ENCODE peak calls at places on chromosome 3, in six cellular contexts. T, E, Q, X, F and O are unnamed samples.

GRCh38 chr3:51375136-51375535 is 10.0 kb upstream of the MANF start:
- DNase-seq in X (no peak), T (no peak), Q (no peak), E (no peak), F (no peak), O (no peak)

GRCh38 chr3:99626415-99626788 is 12.0 kb upstream of the COL8A1 start:
- DNase-seq in Q (no peak), X (no peak), F (no peak), T (no peak), E (no peak), O (no peak)

GRCh38 chr3:169072494-169072893 is 591.0 kb downstream of the MECOM start:
- DNase-seq in Q (no peak), F (no peak), E (no peak), X (no peak), T (peak), O (no peak)

GRCh38 chr3:61875073-61875472 is 313.7 kb downstream of the PTPRG start:
- DNase-seq in E (no peak), T (peak), X (peak), Q (no peak), F (no peak), O (no peak)

GRCh38 chr3:76352069-76352847 is 566.9 kb upstream of the ZNF717 start:
- DNase-seq in X (peak), F (no peak), T (peak), E (no peak), Q (no peak), O (no peak)

GRCh38 chr3:140753865-140754754 is 76.2 kb downstream of the TRIM42 start:
- DNase-seq in Q (no peak), X (no peak), F (no peak), T (no peak), E (no peak), O (no peak)

GRCh38 chr3:38004415-38005075 is 14.0 kb downstream of the VILL start:
- DNase-seq in E (peak), Q (no peak), T (peak), F (no peak), X (peak), O (peak)

GRCh38 chr3:160755776-160756304 is at the start of gene PPM1L:
- DNase-seq in T (peak), E (no peak), F (no peak), Q (peak), X (peak), O (peak)

GRCh38 chr3:175941352-175941751 is 1082.2 kb downstream of the NAALADL2 start:
- DNase-seq in Q (no peak), X (no peak), F (no peak), T (no peak), E (peak), O (peak)

GRCh38 chr3:50532062-50532705 is 28.8 kb upstream of the CACNA2D2 start:
- DNase-seq in E (no peak), Q (no peak), X (no peak), T (no peak), F (no peak), O (peak)

GRCh38 chr3:98188553-98188952 is 22.1 kb downstream of the OR5H15 start:
- DNase-seq in Q (no peak), X (peak), F (no peak), E (peak), T (no peak), O (no peak)

GRCh38 chr3:52385157-52385556 is 59.7 kb downstream of the SEMA3G start:
- DNase-seq in X (peak), E (peak), T (peak), Q (peak), F (peak), O (no peak)

GRCh38 chr3:30231277-30232141 is 374.9 kb upstream of the TGFBR2 start:
- DNase-seq in F (no peak), T (peak), E (no peak), Q (no peak), X (peak), O (no peak)

GRCh38 chr3:138688871-138689299 is 80.3 kb downstream of the FAIM start:
- DNase-seq in F (no peak), Q (no peak), T (no peak), X (no peak), E (no peak), O (no peak)

GRCh38 chr3:190339130-190339529 is 16.9 kb upstream of the CLDN1 start:
- DNase-seq in Q (no peak), E (no peak), X (peak), F (no peak), T (peak), O (no peak)

GRCh38 chr3:142501004-142501926 is 53.4 kb upstream of the XRN1 start:
- DNase-seq in F (no peak), Q (no peak), E (no peak), X (peak), T (peak), O (peak)

GRCh38 chr3:125128861-125129501 is 73.2 kb upstream of the HEG1 start:
- DNase-seq in Q (no peak), T (peak), X (peak), F (no peak), E (no peak), O (peak)

GRCh38 chr3:9146367-9147071 is 102.9 kb downstream of the SRGAP3 start:
- DNase-seq in E (no peak), T (no peak), F (no peak), Q (no peak), X (no peak), O (no peak)

GRCh38 chr3:47715928-47716327 is 65.8 kb downstream of the SMARCC1 start:
- DNase-seq in X (peak), F (no peak), E (no peak), Q (no peak), T (peak), O (no peak)

GRCh38 chr3:66693461-66693912 is 192.7 kb upstream of the LRIG1 start:
- DNase-seq in T (peak), Q (no peak), F (no peak), X (no peak), E (no peak), O (no peak)

GRCh38 chr3:142152349-142152748 is 3.0 kb upstream of the TFDP2 start:
- DNase-seq in T (no peak), F (no peak), Q (no peak), X (no peak), E (peak), O (no peak)

GRCh38 chr3:150077581-150078247 is 107.0 kb upstream of the PFN2 start:
- DNase-seq in E (no peak), T (peak), F (no peak), Q (no peak), X (no peak), O (no peak)

GRCh38 chr3:142445816-142446254 is 2.0 kb downstream of the XRN1 start:
- DNase-seq in T (peak), F (no peak), Q (no peak), X (peak), E (no peak), O (no peak)

GRCh38 chr3:160448845-160449659 is 534 bp downstream of the TRIM59 start:
- DNase-seq in X (peak), T (peak), Q (peak), F (no peak), E (no peak), O (no peak)

GRCh38 chr3:115190747-115191146 is 43.7 kb upstream of the ZBTB20 start:
- DNase-seq in F (no peak), Q (no peak), E (no peak), T (no peak), X (no peak), O (no peak)

GRCh38 chr3:175411405-175411804 is 552.3 kb downstream of the NAALADL2 start:
- DNase-seq in T (peak), Q (no peak), E (no peak), F (no peak), X (no peak), O (no peak)

GRCh38 chr3:183122257-183122932 is 23.1 kb upstream of the MCCC1 start:
- DNase-seq in E (no peak), Q (no peak), T (peak), X (peak), F (no peak), O (no peak)

GRCh38 chr3:108106449-108106848 is 15.6 kb upstream of the CD47 start:
- DNase-seq in E (no peak), Q (no peak), F (no peak), X (no peak), T (no peak), O (no peak)

GRCh38 chr3:124559650-124560405 is 170.4 kb upstream of the UMPS start:
- DNase-seq in T (peak), Q (peak), F (no peak), E (peak), X (peak), O (peak)

GRCh38 chr3:187736418-187736871 is 8.8 kb downstream of the BCL6 start:
- DNase-seq in T (peak), X (peak), F (no peak), Q (no peak), E (no peak), O (peak)

GRCh38 chr3:89859738-89860137 is 752.3 kb downstream of the EPHA3 start:
- DNase-seq in X (no peak), E (no peak), T (no peak), Q (no peak), F (no peak), O (no peak)
- H2BK120ac ChIP-seq in X (no peak), E (no peak), T (no peak), Q (no peak), F (no peak), O (no peak)

DNA sequence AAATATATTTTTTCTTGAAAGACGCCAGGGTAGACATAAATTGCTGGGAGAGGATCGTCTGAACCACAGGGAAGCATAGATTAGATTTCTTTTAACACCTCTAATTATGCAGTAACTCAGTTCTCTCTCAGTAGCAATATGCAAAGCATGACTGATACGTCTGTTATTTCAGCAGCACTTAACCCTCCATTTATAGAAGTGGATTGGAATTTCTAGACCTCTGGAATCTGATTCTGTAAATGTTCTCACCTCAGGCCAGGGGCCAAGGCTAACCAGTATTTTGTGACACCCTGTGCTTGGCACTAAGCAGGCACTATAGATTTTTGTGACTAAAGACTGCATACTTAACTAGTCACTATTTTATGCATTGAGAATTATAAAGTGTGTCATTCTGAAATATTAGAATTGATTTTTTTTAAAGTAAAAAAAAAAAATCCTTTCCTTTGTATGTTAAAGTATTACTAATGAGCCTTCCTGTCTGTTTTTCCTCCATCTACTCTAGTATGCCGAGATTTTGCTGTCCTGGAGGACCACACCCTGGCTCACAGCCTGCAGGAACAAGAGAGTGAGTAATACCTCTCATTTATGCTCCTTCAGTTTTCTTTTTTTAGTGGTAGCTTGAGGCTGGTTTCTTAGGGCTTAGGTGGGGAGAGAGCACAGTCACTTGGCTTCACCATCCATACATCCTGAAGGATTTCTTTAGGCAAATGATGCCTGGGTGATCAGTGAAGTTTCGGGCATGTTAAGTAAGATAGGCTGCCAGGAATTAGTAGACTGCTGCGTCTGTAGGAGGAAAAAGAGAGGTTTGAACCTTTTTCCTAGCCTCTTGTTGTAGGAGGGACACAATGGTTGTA is 26.5 kb upstream of the UTS2B start:
- DNase-seq in E (no peak), X (peak), F (no peak), Q (no peak), T (peak), O (peak)
- H3K9ac ChIP-seq in E (no peak), X (peak), F (no peak), Q (no peak), T (peak), O (no peak)

GRCh38 chr3:178568152-178568753 is 32.0 kb downstream of the KCNMB2 start:
- DNase-seq in X (peak), Q (no peak), F (no peak), T (no peak), E (no peak), O (no peak)
- H3K14ac ChIP-seq in X (no peak), Q (no peak), F (no peak), T (no peak), E (no peak), O (no peak)

DNA sequence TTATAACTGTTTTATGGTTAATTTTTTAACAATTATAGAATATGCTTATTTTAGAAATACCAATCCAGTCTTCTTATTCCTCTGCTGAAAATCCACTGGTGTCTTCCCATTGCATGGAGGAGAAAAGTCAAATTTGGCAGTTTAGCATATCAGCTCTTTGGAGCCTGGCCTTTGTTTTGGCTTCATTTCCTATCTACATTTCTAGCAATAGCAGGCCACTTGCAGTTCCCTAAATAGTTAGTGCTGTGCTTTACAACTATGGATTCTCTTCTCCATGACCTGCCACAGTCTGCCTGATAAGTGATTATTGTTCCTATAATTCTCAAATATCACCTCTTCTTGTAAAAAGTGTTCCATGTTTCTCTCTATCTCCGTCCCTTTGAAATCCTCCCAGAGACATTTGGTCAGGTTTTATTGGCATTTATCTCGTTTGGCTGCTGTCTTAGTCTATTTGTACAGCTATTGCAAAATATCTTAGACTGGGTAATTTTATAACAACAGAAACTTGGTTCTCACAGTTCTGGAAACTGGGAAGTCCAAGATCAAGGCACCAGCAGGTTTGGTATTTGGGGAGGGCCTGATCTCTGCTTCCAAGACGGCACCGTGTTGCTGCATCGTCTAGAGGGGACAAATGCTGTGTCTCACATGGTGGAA is 8.2 kb upstream of the SEC22A start:
- DNase-seq in E (no peak), F (no peak), X (no peak), Q (no peak), T (no peak), O (no peak)
- H2BK120ac ChIP-seq in E (no peak), F (no peak), X (no peak), Q (no peak), T (no peak), O (no peak)

DNA sequence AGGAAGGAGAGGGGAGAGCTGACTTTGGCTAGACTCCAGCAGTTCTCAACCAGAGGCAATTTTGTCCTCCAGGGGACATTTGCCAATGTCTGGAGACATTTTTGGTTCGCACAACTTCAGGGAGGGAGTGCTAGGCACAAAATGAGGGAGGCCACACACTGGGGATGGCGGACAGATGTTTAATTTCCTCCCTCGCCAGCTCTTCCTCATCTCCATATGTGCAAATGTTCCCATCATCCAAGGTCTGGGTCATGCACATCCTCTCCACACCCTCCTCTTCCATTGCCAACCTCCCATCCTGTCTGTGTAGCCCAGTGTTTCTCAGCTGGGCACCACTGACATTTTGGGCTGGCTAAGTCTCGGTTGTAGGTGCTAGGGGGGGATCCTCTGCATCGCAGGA is 50.7 kb upstream of the SLC7A14 start:
- DNase-seq in X (no peak), F (no peak), Q (no peak), T (no peak), E (no peak), O (no peak)
- H3K9ac ChIP-seq in X (no peak), F (no peak), Q (no peak), T (no peak), E (no peak), O (no peak)

DNA sequence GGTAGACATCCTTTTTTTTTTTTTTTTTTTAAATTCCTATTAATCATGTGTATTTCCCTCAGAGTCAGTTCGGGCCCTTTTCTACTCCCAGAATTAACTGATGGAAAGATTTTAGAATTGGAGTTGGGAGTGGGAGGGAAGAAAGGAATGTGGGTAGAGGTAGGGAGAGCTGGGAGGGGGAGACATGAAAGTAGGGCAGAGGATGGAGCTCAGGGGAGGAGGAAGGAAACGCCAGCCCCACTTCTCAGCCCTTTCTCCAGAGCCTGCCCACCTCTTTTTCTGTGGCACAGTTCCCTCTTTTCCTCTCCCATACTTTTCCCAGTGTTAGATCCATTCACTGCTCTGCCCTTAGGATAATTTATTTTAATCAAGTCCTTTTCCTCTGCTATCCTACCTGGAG is 129.4 kb downstream of the VPS8 start:
- DNase-seq in E (no peak), Q (no peak), X (no peak), F (no peak), T (no peak), O (no peak)
- H3K14ac ChIP-seq in E (no peak), Q (no peak), X (no peak), F (no peak), T (no peak), O (no peak)

GRCh38 chr3:128851601-128852000 is 27.8 kb upstream of the ACAD9 start:
- DNase-seq in T (no peak), X (no peak), E (no peak), F (no peak), Q (no peak), O (peak)

GRCh38 chr3:128854382-128854939 is 25.0 kb upstream of the ACAD9 start:
- DNase-seq in E (no peak), Q (no peak), T (no peak), F (no peak), X (no peak), O (no peak)

GRCh38 chr3:128858167-128858566 is 21.3 kb upstream of the ACAD9 start:
- DNase-seq in T (no peak), E (no peak), F (no peak), Q (no peak), X (no peak), O (no peak)

GRCh38 chr3:128853826-128854225 is 25.6 kb upstream of the ACAD9 start:
- DNase-seq in Q (no peak), T (no peak), E (no peak), F (no peak), X (no peak), O (no peak)

DNA sequence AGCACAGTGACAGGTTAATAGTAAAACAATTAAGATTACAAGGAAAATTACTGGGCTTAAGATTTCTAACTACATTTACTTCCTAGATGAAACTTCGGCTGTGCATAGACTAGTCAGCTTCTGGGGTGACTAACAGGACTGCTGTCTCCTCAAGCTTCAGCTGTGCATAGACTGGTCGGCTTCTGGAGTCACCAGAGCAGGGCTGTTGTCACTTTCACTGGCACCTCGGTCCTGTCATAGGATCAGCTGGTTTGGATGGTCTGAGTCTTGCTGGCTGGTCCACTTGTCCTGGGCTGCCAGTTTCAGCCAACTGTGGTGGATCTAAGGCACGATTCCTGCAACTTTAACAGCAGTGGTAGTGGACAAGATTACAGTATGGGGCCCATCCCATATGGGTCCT is 23.8 kb upstream of the ACAD9 start:
- DNase-seq in Q (no peak), E (no peak), T (no peak), X (no peak), F (no peak), O (no peak)
- H2BK120ac ChIP-seq in Q (no peak), E (no peak), T (no peak), X (no peak), F (no peak), O (no peak)

DNA sequence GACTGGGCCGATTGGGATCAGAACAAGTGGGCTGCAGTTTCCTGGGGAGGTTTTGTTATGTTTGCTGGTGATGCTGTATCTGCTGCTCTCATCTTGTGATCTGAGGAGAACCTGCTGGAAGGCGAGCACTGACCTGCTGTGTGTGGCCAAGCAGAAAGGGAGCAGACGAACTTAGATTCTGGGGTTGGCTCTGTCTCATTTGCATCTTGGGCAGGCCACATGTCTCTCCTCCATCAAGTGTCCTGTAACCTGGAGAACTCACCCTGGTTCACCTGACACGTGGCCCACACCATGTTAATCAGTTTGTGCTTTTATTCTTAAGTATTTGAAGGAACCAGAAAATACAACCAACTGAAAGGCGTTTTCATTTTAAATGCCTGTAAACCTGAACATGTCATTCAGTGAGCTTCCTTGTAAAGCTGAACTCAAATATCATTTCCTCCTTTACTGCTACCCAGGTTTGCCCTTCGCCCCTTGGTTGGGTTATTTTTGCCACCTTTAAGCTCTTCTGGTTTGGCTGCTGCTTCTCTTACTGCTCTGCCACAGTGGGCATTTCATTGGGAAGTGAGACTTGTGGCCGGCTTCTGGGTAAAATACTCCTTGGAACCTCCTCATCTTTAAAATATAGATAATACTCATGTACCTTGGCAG is 33.5 kb upstream of the TRAK1 start:
- DNase-seq in X (no peak), Q (no peak), E (no peak), F (no peak), T (no peak), O (no peak)
- H3K9ac ChIP-seq in X (no peak), Q (no peak), E (no peak), F (no peak), T (no peak), O (no peak)